ENCODE peak calls at places on chromosomes 16 and 17, in eight cellular contexts. B, X, L, Q, R, M, S and K are unnamed samples.

GRCh38 chr16:79885320-79885719 is 284.8 kb upstream of the MAF start:
- ATAC-seq in B (no peak), X (no peak), L (no peak), Q (no peak), R (no peak), M (no peak), S (no peak), K (no peak)

GRCh38 chr17:38747385-38748328 is 479 bp downstream of the PCGF2 start:
- ATAC-seq in B (no peak), X (no peak), L (no peak), Q (no peak), R (no peak), M (no peak), S (no peak), K (no peak)

GRCh38 chr16:75120253-75120652 is 3.7 kb upstream of the LDHD start:
- ATAC-seq in B (no peak), X (no peak), L (no peak), Q (no peak), R (no peak), M (no peak), S (no peak), K (no peak)

GRCh38 chr17:28372203-28372944 is 880 bp downstream of the SARM1 start:
- ATAC-seq in B (peak), X (peak), L (no peak), Q (peak), R (no peak), M (peak), S (peak), K (peak)

GRCh38 chr17:1203111-1203966 is 23.6 kb upstream of the ABR start:
- ATAC-seq in B (peak), X (peak), L (peak), Q (peak), R (peak), M (peak), S (peak), K (no peak)

GRCh38 chr17:12665263-12666210 is at the start of gene MYOCD:
- ATAC-seq in B (peak), X (peak), L (no peak), Q (peak), R (no peak), M (no peak), S (no peak), K (no peak)

GRCh38 chr17:43383826-43384475 is 14.8 kb upstream of the ARL4D start:
- ATAC-seq in B (no peak), X (no peak), L (no peak), Q (no peak), R (no peak), M (no peak), S (no peak), K (no peak)

GRCh38 chr17:82385559-82386255 is 14.1 kb downstream of the UTS2R start:
- ATAC-seq in B (no peak), X (no peak), L (no peak), Q (no peak), R (no peak), M (no peak), S (no peak), K (no peak)

GRCh38 chr16:12168054-12169018 is 191.8 kb downstream of the SNX29 start:
- ATAC-seq in B (no peak), X (no peak), L (no peak), Q (no peak), R (no peak), M (no peak), S (no peak), K (no peak)

GRCh38 chr16:66923247-66923851 is 2.0 kb downstream of the RRAD start:
- ATAC-seq in B (peak), X (peak), L (no peak), Q (peak), R (no peak), M (no peak), S (no peak), K (no peak)

GRCh38 chr17:37744633-37744927 is 279 bp downstream of the HNF1B start:
- ATAC-seq in B (no peak), X (peak), L (peak), Q (peak), R (no peak), M (no peak), S (no peak), K (no peak)

GRCh38 chr16:54822502-54823291 is 108.0 kb upstream of the IRX5 start:
- ATAC-seq in B (no peak), X (no peak), L (no peak), Q (no peak), R (no peak), M (no peak), S (no peak), K (no peak)

GRCh38 chr17:45043268-45043681 is 8.2 kb downstream of the DCAKD start:
- ATAC-seq in B (peak), X (no peak), L (no peak), Q (peak), R (no peak), M (peak), S (no peak), K (no peak)

GRCh38 chr16:55333690-55334089 is 9.7 kb downstream of the IRX6 start:
- ATAC-seq in B (no peak), X (no peak), L (no peak), Q (no peak), R (no peak), M (no peak), S (no peak), K (no peak)

GRCh38 chr16:87041732-87042131 is 275.5 kb downstream of the C16orf95 start:
- ATAC-seq in B (no peak), X (no peak), L (no peak), Q (no peak), R (no peak), M (no peak), S (no peak), K (no peak)

GRCh38 chr16:4795181-4795827 is at the start of gene SMIM22:
- ATAC-seq in B (no peak), X (peak), L (no peak), Q (peak), R (no peak), M (no peak), S (no peak), K (no peak)

GRCh38 chr16:52592216-52592592 is 45.3 kb upstream of the TOX3 start:
- ATAC-seq in B (no peak), X (no peak), L (no peak), Q (no peak), R (no peak), M (no peak), S (no peak), K (no peak)

GRCh38 chr16:19666451-19666850 is 51.6 kb downstream of the KNOP1 start:
- ATAC-seq in B (no peak), X (no peak), L (no peak), Q (no peak), R (no peak), M (no peak), S (no peak), K (no peak)

GRCh38 chr16:81394966-81395655 is 49.5 kb upstream of the CMIP start:
- ATAC-seq in B (no peak), X (no peak), L (no peak), Q (peak), R (no peak), M (no peak), S (no peak), K (no peak)

GRCh38 chr17:28975031-28975430 is 23.7 kb upstream of the PHF12 start:
- ATAC-seq in B (no peak), X (no peak), L (no peak), Q (no peak), R (no peak), M (no peak), S (no peak), K (no peak)

GRCh38 chr16:86252596-86252995 is 257.7 kb upstream of the FOXF1 start:
- ATAC-seq in B (peak), X (no peak), L (no peak), Q (no peak), R (no peak), M (no peak), S (no peak), K (no peak)

GRCh38 chr17:77995146-77995852 is 36.8 kb downstream of the TNRC6C start:
- ATAC-seq in B (peak), X (no peak), L (no peak), Q (peak), R (peak), M (peak), S (peak), K (no peak)

GRCh38 chr16:86718118-86718517 is 139.8 kb downstream of the FOXL1 start:
- ATAC-seq in B (no peak), X (no peak), L (peak), Q (no peak), R (no peak), M (no peak), S (no peak), K (peak)

GRCh38 chr16:17802566-17802965 is 331.8 kb upstream of the XYLT1 start:
- ATAC-seq in B (no peak), X (no peak), L (no peak), Q (no peak), R (no peak), M (no peak), S (no peak), K (no peak)

GRCh38 chr17:50708050-50709000 is 611 bp upstream of the ANKRD40 start:
- ATAC-seq in B (peak), X (peak), L (peak), Q (peak), R (peak), M (no peak), S (no peak), K (no peak)

GRCh38 chr16:10607157-10607556 is 26.8 kb upstream of the EMP2 start:
- ATAC-seq in B (no peak), X (no peak), L (no peak), Q (no peak), R (no peak), M (no peak), S (no peak), K (no peak)

GRCh38 chr17:55624789-55625433 is 97.8 kb downstream of the TMEM100 start:
- ATAC-seq in B (no peak), X (no peak), L (no peak), Q (no peak), R (no peak), M (no peak), S (no peak), K (no peak)

GRCh38 chr17:78184311-78184710 is 2.5 kb downstream of the TK1 start:
- ATAC-seq in B (no peak), X (no peak), L (no peak), Q (no peak), R (no peak), M (no peak), S (no peak), K (no peak)

GRCh38 chr17:29195465-29196081 is 15.4 kb upstream of the MYO18A start:
- ATAC-seq in B (no peak), X (no peak), L (no peak), Q (no peak), R (peak), M (peak), S (no peak), K (peak)

GRCh38 chr16:11621539-11621919 is 34.8 kb upstream of the LITAF start:
- ATAC-seq in B (peak), X (no peak), L (no peak), Q (no peak), R (no peak), M (no peak), S (no peak), K (no peak)

GRCh38 chr16:11585460-11586374 is 1.0 kb downstream of the LITAF start:
- ATAC-seq in B (peak), X (peak), L (no peak), Q (peak), R (peak), M (no peak), S (peak), K (peak)

GRCh38 chr16:3135120-3135715 is 389 bp downstream of the ZNF213 start:
- ATAC-seq in B (no peak), X (no peak), L (peak), Q (no peak), R (peak), M (peak), S (peak), K (no peak)

GRCh38 chr16:78146807-78147206 is 47.4 kb downstream of the WWOX start:
- ATAC-seq in B (no peak), X (no peak), L (no peak), Q (no peak), R (no peak), M (no peak), S (no peak), K (no peak)

GRCh38 chr17:47675380-47676198 is 18.4 kb upstream of the TBKBP1 start:
- ATAC-seq in B (no peak), X (no peak), L (no peak), Q (no peak), R (no peak), M (no peak), S (no peak), K (no peak)

GRCh38 chr16:55703003-55704001 is 47.5 kb downstream of the SLC6A2 start:
- ATAC-seq in B (no peak), X (no peak), L (no peak), Q (peak), R (no peak), M (no peak), S (no peak), K (no peak)